ENCODE peak calls at places on chromosomes 6 and 20, in four cellular contexts. P is GM13976, R is B cell, J is Calu3. I is an unnamed sample.

GRCh38 chr6:123888779-123889513 is 85.3 kb downstream of the NKAIN2 start:
- DNase-seq in P (no peak), R (no peak), J (no peak), I (no peak)

GRCh38 chr6:112184996-112185395 is 69.4 kb downstream of the LAMA4 start:
- DNase-seq in P (no peak), R (no peak), J (no peak), I (no peak)

GRCh38 chr20:4748847-4749246 is 27.1 kb downstream of the PRND start:
- DNase-seq in P (no peak), R (no peak), J (no peak), I (no peak)

GRCh38 chr20:35306931-35307517 is 14.8 kb upstream of the FAM83C start:
- DNase-seq in P (no peak), R (no peak), J (peak), I (no peak)

GRCh38 chr6:17730078-17730704 is 23.5 kb upstream of the NUP153 start:
- DNase-seq in P (no peak), R (no peak), J (no peak), I (no peak)

GRCh38 chr20:7967199-7967844 is 27.1 kb upstream of the HAO1 start:
- DNase-seq in P (no peak), R (no peak), J (no peak), I (peak)

GRCh38 chr20:48921168-48921882 is at the start of gene ARFGEF2:
- DNase-seq in P (peak), R (peak), J (peak), I (peak)

GRCh38 chr20:36490191-36490590 is 51.1 kb upstream of the MYL9 start:
- DNase-seq in P (no peak), R (no peak), J (no peak), I (no peak)

GRCh38 chr20:37575884-37576283 is 48.2 kb upstream of the BLCAP start:
- DNase-seq in P (peak), R (peak), J (no peak), I (no peak)

GRCh38 chr20:36104856-36105255 is 49.7 kb upstream of the EPB41L1 start:
- DNase-seq in P (no peak), R (no peak), J (no peak), I (no peak)

GRCh38 chr20:33660035-33660684 is 2.0 kb upstream of the C20orf144 start:
- DNase-seq in P (no peak), R (peak), J (no peak), I (no peak)

GRCh38 chr20:21104921-21105320 is 1.2 kb downstream of the LINC00237 start:
- DNase-seq in P (peak), R (peak), J (no peak), I (no peak)

GRCh38 chr6:47146426-47147174 is 104.5 kb upstream of the ADGRF1 start:
- DNase-seq in P (no peak), R (no peak), J (no peak), I (no peak)

GRCh38 chr6:13687917-13688351 is 23.7 kb downstream of the RANBP9 start:
- DNase-seq in P (no peak), R (no peak), J (no peak), I (no peak)

GRCh38 chr6:66538548-66539135 is 831.6 kb upstream of the EYS start:
- DNase-seq in P (no peak), R (no peak), J (no peak), I (no peak)

GRCh38 chr6:151357758-151358436 is 33.5 kb downstream of the ZBTB2 start:
- DNase-seq in P (no peak), R (no peak), J (no peak), I (no peak)

GRCh38 chr20:60046860-60047259 is 88.6 kb downstream of the CDH26 start:
- DNase-seq in P (no peak), R (no peak), J (no peak), I (no peak)

GRCh38 chr20:34632870-34633452 is 43.9 kb downstream of the PIGU start:
- DNase-seq in P (no peak), R (no peak), J (no peak), I (no peak)

GRCh38 chr6:156776470-156776840 is 723 bp upstream of the ARID1B start:
- DNase-seq in P (peak), R (no peak), J (no peak), I (no peak)

GRCh38 chr6:169959129-169960002 is 207.9 kb downstream of the ERMARD start:
- DNase-seq in P (no peak), R (peak), J (no peak), I (no peak)

GRCh38 chr20:3987296-3987695 is 28.1 kb downstream of the RNF24 start:
- DNase-seq in P (no peak), R (no peak), J (no peak), I (no peak)

GRCh38 chr6:3353504-3353903 is 94.8 kb downstream of the PSMG4 start:
- DNase-seq in P (no peak), R (no peak), J (no peak), I (no peak)

GRCh38 chr6:132715204-132715603 is 1.3 kb upstream of the VNN1 start:
- DNase-seq in P (no peak), R (no peak), J (peak), I (no peak)

GRCh38 chr6:97663252-97663651 is 380.2 kb upstream of the MMS22L start:
- DNase-seq in P (no peak), R (no peak), J (no peak), I (no peak)

GRCh38 chr20:21102691-21103311 is 3.4 kb downstream of the LINC00237 start:
- DNase-seq in P (peak), R (peak), J (no peak), I (no peak)

GRCh38 chr20:41052742-41053419 is 24.3 kb downstream of the TOP1 start:
- DNase-seq in P (no peak), R (no peak), J (no peak), I (peak)

GRCh38 chr20:50575869-50576720 is 65.9 kb downstream of the PTPN1 start:
- DNase-seq in P (no peak), R (peak), J (peak), I (no peak)

GRCh38 chr20:2399390-2399789 is 18.7 kb downstream of the TGM6 start:
- DNase-seq in P (no peak), R (no peak), J (no peak), I (no peak)

GRCh38 chr20:2403291-2404052 is 22.8 kb downstream of the TGM6 start:
- DNase-seq in P (no peak), R (no peak), J (no peak), I (no peak)

GRCh38 chr20:2400290-2400689 is 19.6 kb downstream of the TGM6 start:
- DNase-seq in P (no peak), R (no peak), J (no peak), I (no peak)

GRCh38 chr20:2401527-2401926 is 20.8 kb downstream of the TGM6 start:
- DNase-seq in P (no peak), R (no peak), J (no peak), I (no peak)

DNA sequence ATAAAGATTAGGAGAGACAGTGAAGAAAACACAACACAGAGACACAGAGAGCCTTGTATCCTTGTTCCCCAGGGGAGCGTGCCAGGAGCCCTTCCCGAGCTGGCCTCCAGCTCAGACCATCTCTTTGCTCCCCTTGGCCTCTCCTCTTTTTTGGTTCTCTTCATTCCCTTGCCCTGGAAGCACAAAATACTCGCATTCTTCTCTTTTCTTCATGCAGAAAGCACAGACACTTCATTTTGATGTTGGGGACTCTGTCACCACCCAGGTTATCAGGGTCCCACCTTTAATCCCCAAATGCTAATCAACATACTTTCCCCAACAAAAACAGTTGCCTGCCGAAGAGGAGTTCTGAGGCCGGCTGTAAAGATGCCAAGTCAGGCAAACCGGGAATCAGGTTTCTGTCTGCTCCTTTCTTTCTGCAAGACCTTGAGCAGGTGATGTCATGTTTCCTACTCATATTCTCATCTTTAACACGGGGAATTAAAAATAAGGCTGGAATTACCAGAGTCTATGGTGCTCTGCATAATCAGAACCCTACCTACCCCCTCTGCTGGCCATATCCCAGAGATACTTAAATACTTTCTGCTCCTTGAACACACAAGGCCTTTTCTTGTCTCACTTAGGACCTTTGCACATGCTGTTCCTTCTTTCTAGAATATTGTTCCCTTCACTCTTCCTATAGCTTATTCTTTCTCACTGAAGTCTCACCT is 21.7 kb downstream of the TGM6 start:
- DNase-seq in P (no peak), R (no peak), J (peak), I (peak)
- TF ChIP-seq CTCF in P (no peak), R (peak), J (no peak), I (peak)

DNA sequence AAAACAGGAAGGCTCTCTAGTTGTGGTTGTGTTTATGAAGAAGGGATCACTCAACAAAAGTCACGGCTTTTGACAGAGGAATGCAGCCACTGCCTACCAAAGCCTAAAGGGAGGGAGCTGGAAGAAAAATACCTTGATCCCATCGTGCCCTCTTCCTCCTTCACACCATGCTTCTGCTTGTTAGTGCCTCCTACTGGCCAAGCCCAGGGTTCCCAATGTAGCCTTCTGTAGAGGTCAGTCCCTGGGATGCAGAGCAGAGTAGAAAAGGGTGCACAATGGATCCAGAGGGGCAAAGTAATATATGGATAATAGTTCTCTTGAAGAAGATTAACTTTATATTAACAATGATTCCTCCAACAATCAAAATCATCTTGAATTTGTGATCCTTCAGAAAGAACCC is 293.5 kb upstream of the FERMT1 start:
- DNase-seq in P (no peak), R (no peak), J (no peak), I (no peak)
- TF ChIP-seq CTCF in P (no peak), R (no peak), J (no peak), I (no peak)

DNA sequence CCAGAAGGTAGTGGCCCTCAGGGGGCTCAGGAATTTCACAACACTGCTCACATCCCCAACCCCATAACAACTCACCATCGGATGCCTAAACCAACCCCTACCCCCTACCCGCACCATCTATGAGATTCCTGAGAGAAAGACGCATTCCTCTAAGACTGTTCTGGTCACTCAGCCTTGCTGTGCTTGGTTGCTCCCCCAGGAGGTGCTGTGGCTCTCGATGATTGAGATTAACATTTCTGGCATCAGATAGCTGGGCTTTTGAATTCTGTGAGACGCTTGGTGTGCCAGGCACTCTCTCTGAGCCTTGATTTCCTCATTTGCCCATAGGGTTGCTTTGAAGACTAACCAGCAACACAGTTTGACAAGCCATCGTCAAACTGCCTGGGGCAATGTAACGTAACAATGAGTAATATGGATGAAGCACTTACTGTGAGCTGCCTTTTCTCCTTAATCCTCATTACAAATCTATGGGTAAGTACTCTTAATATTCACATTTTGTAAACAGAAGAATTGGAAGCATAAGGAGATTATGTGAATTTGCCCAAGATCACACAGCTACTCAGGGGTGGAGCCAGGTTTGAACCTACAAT is 978 bp downstream of the WFDC6 start:
- DNase-seq in P (no peak), R (no peak), J (no peak), I (no peak)
- TF ChIP-seq CTCF in P (no peak), R (no peak), J (no peak), I (no peak)

DNA sequence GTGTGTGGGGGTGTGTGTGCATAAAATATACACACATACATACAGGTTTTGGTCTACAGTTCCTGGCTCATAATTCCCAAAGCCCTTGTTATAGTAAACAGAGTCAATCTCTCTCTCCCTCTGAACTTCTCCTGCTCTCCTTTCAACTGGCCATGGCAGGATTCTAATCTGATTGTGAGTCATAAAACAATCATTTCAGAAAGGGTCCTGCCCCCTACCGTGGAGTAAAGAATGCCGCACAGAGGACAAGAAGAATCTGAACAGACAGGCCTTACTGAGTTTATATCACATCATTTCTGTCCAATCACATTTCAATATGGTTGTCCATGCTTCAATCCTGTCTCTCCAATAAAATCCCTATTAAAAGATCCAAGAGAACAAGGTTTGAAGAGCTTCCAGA is 416.9 kb downstream of the FRK start:
- DNase-seq in P (no peak), R (no peak), J (peak), I (peak)
- TF ChIP-seq CTCF in P (no peak), R (no peak), J (peak), I (peak)

GRCh38 chr6:20335872-20336271 is 65.8 kb upstream of the E2F3 start:
- DNase-seq in P (no peak), R (no peak), J (no peak), I (no peak)

GRCh38 chr6:20340056-20340455 is 61.6 kb upstream of the E2F3 start:
- DNase-seq in P (no peak), R (no peak), J (no peak), I (no peak)

GRCh38 chr6:20341564-20341963 is 60.1 kb upstream of the E2F3 start:
- DNase-seq in P (no peak), R (no peak), J (no peak), I (no peak)

GRCh38 chr6:20338160-20338559 is 63.5 kb upstream of the E2F3 start:
- DNase-seq in P (no peak), R (no peak), J (no peak), I (no peak)

GRCh38 chr6:20340459-20340858 is 61.2 kb upstream of the E2F3 start:
- DNase-seq in P (no peak), R (no peak), J (no peak), I (no peak)
- TF ChIP-seq CTCF in P (no peak), R (no peak), J (no peak), I (no peak)

DNA sequence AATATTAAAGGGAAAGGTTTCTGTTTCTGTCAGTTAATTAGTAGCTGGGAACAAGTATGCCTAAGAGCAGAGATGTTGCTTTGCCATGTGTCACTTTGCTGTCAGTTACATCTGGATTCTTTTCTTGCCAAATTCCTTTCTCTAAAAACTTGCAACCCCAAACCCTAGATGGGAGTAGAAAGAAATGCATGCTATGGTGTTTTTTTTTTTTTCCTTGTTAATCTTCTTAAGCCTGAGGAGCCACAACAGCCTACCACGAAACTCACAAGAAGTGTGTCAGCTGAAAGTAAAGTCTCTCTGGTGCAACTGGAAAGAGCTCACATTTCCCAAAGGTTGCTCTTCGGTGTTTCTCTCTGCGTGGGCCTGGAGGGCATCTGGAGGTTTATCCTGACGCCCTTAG is 17.9 kb upstream of the CLDN20 start:
- DNase-seq in P (no peak), R (no peak), J (no peak), I (no peak)
- TF ChIP-seq CTCF in P (no peak), R (no peak), J (no peak), I (no peak)

I was measured in AG09319.